ENCODE peak calls at places on chromosomes 2 and 18, in five cellular contexts. One of them, this sample, is unnamed.

GRCh38 chr2:128682266-128682665 is 363.6 kb upstream of the HS6ST1 start:
- DNase-seq in GM23248: no peak
- DNase-seq in tibial nerve: no peak
- DNase-seq in EL: no peak
- DNase-seq in colonic mucosa: no peak
- DNase-seq in this sample: no peak

GRCh38 chr2:107751936-107752335 is 74.8 kb upstream of the RGPD4 start:
- DNase-seq in GM23248: no peak
- DNase-seq in EL: no peak
- DNase-seq in tibial nerve: no peak
- DNase-seq in colonic mucosa: no peak
- DNase-seq in this sample: no peak

GRCh38 chr2:17195016-17195415 is 323.2 kb downstream of the RAD51AP2 start:
- DNase-seq in tibial nerve: no peak
- DNase-seq in EL: no peak
- DNase-seq in GM23248: no peak
- DNase-seq in colonic mucosa: no peak
- DNase-seq in this sample: no peak

GRCh38 chr2:159151198-159152118 is 135.0 kb downstream of the WDSUB1 start:
- DNase-seq in colonic mucosa: peak
- DNase-seq in GM23248: no peak
- DNase-seq in tibial nerve: no peak
- DNase-seq in EL: no peak
- DNase-seq in this sample: no peak

GRCh38 chr2:233462826-233463470 is 103.6 kb downstream of the USP40 start:
- DNase-seq in GM23248: no peak
- DNase-seq in tibial nerve: no peak
- DNase-seq in colonic mucosa: no peak
- DNase-seq in EL: no peak
- DNase-seq in this sample: no peak

GRCh38 chr2:232276739-232277313 is 101.7 kb upstream of the ALPP start:
- DNase-seq in tibial nerve: no peak
- DNase-seq in EL: no peak
- DNase-seq in GM23248: no peak
- DNase-seq in colonic mucosa: no peak
- DNase-seq in this sample: no peak

GRCh38 chr18:63097198-63097597 is 222.4 kb downstream of the BCL2 start:
- DNase-seq in tibial nerve: no peak
- DNase-seq in EL: no peak
- DNase-seq in GM23248: no peak
- DNase-seq in colonic mucosa: no peak
- DNase-seq in this sample: no peak

GRCh38 chr2:172172513-172173217 is 70.0 kb upstream of the DLX2 start:
- DNase-seq in GM23248: peak
- DNase-seq in colonic mucosa: peak
- DNase-seq in EL: peak
- DNase-seq in tibial nerve: peak
- DNase-seq in this sample: peak

GRCh38 chr2:40256649-40257048 is 195.2 kb downstream of the SLC8A1 start:
- DNase-seq in GM23248: peak
- DNase-seq in EL: peak
- DNase-seq in colonic mucosa: no peak
- DNase-seq in tibial nerve: no peak
- DNase-seq in this sample: no peak

This sample was measured in Right ventricle myocardium inferior.